ENCODE peak calls at places on chromosomes 13 and 19, in five cellular contexts. P is frontal cortex, C is lower lobe of right lung, D is NCI-H2107, S is NCI-H2227 treated with DMSO at 0.1 percent for 48 hours. V is an unnamed sample.

GRCh38 chr13:24270639-24271131 is 38.7 kb upstream of the C1QTNF9 start:
- DNase-seq in S (no peak), C (peak; percentile 83), P (peak; percentile 30), D (no peak), V (peak; percentile 89)

GRCh38 chr19:34171877-34172660 is at the start of gene LSM14A:
- DNase-seq in P (peak; percentile 95), C (peak; percentile 95), D (peak; percentile 86), S (peak; percentile 99), V (peak; percentile 92)

GRCh38 chr13:112959206-112959605 is 9.8 kb upstream of the MCF2L start:
- DNase-seq in S (no peak), P (peak; percentile 57), D (no peak), C (no peak), V (no peak)

GRCh38 chr13:46687810-46688209 is 109.2 kb downstream of the ESD start:
- DNase-seq in D (no peak), C (no peak), S (no peak), P (no peak), V (peak; percentile 24)

GRCh38 chr19:34188388-34188787 is 16.1 kb downstream of the LSM14A start:
- DNase-seq in P (no peak), D (no peak), S (no peak), C (no peak), V (no peak)

GRCh38 chr13:98997738-98998641 is 20.1 kb upstream of the DOCK9 start:
- DNase-seq in S (no peak), P (no peak), C (no peak), D (no peak), V (no peak)

GRCh38 chr19:5961969-5962945 is 15.7 kb downstream of the RANBP3 start:
- DNase-seq in C (peak; percentile 81), D (peak; percentile 80), P (no peak), S (peak; percentile 59), V (peak; percentile 61)

GRCh38 chr19:30135358-30135757 is 193.3 kb downstream of the URI1 start:
- DNase-seq in P (no peak), S (no peak), D (no peak), C (no peak), V (no peak)

GRCh38 chr13:25971077-25971476 is 80.7 kb downstream of the SHISA2 start:
- DNase-seq in S (no peak), D (no peak), C (no peak), P (no peak), V (no peak)

V was measured in thyroid gland.